ENCODE peak calls at places on chromosomes 13 and 19, in eight cellular contexts. V is endothelial cell of umbilical vein, H is stomach, Q is astrocyte, P is BJ, W is left ventricle myocardium inferior, C is tibial nerve, I is heart left ventricle. R is an unnamed sample. For H3K27me3, the result is how much of the 10 kb centered on the place peaks cover.

GRCh38 chr13:73521291-73521626 is 462.5 kb downstream of the KLF5 start:
- DNase-seq in Q (no peak), W (no peak), H (no peak), C (no peak), P (no peak), I (no peak), V (no peak), R (no peak)

GRCh38 chr19:11264452-11265176 is 2.3 kb upstream of the DOCK6 start:
- DNase-seq in V (peak), W (peak), C (no peak), Q (no peak), I (peak), P (no peak), H (peak), R (no peak)

GRCh38 chr13:99812611-99813010 is 159.0 kb downstream of the ZIC5 start:
- DNase-seq in V (no peak), Q (peak), W (no peak), P (peak), I (no peak), H (no peak), C (no peak), R (no peak)

GRCh38 chr13:21980049-21980448 is 309.2 kb downstream of the FGF9 start:
- DNase-seq in W (no peak), Q (no peak), C (no peak), P (no peak), H (no peak), V (no peak), I (no peak), R (no peak)

GRCh38 chr13:114155320-114155719 is 22.9 kb upstream of the RASA3 start:
- DNase-seq in W (no peak), I (no peak), V (no peak), Q (no peak), H (no peak), P (no peak), C (no peak), R (no peak)

GRCh38 chr19:54179921-54180452 is 7.0 kb upstream of the TMC4 start:
- DNase-seq in H (peak), W (no peak), P (no peak), I (no peak), V (peak), Q (peak), C (no peak), R (peak)

GRCh38 chr13:23715762-23716235 is 145.6 kb downstream of the TNFRSF19 start:
- DNase-seq in W (no peak), P (no peak), I (no peak), C (no peak), H (peak), V (no peak), Q (no peak), R (no peak)

GRCh38 chr13:113532156-113532806 is 41.8 kb upstream of the DCUN1D2 start:
- DNase-seq in C (no peak), I (no peak), W (peak), Q (no peak), H (no peak), V (no peak), P (no peak), R (no peak)

GRCh38 chr19:5718579-5719273 is 1.2 kb downstream of the LONP1 start:
- DNase-seq in C (no peak), W (no peak), I (no peak), V (peak), H (no peak), P (peak), Q (peak), R (no peak)

GRCh38 chr19:10001899-10002298 is 8.4 kb downstream of the COL5A3 start:
- DNase-seq in I (peak), W (peak), C (no peak), H (peak), V (no peak), Q (no peak), P (no peak), R (no peak)

GRCh38 chr19:1754651-1755466 is 1.6 kb downstream of the ONECUT3 start:
- DNase-seq in Q (no peak), P (no peak), C (no peak), I (no peak), V (no peak), W (no peak), H (no peak), R (no peak)
- H3K27me3 ChIP-seq in Q (half or more), P (half or more), C (under half), I (half or more), V (half or more), W (half or more), H (half or more), R (half or more)

GRCh38 chr13:42211704-42212103 is 60.2 kb upstream of the AKAP11 start:
- DNase-seq in Q (peak), H (no peak), C (no peak), V (no peak), I (no peak), W (no peak), P (peak), R (no peak)
- TF ChIP-seq CTCF in Q (no peak), H (no peak), C (no peak), V (no peak), I (no peak), W (no peak), P (no peak), R (no peak)

GRCh38 chr13:111559612-111560423 is 239.4 kb downstream of the TEX29 start:
- DNase-seq in Q (no peak), P (no peak), V (no peak), W (no peak), I (no peak), C (no peak), H (no peak), R (no peak)
- H3K27me3 ChIP-seq in Q (under half), P (under half), V (under half), W (half or more), I (under half), C (under half), H (under half), R (under half)

DNA sequence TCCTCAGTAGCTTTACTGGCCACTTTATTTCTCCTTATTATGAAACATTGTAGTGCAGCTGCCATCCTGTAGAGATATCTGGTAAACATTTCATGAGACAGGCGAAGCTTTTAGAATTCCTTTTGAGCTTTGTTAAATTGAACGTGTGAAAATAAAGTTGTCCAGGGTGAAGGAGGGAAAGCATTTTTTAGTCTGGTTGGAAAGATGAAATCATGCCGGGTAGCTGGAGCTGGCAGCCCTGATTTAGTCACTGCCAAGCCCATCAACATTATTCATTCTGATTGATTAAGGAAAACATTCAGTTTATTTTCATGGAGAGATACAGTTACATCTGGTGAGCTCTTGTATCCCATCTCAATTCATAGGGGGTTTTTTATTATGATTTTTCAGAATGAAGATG is 326.2 kb upstream of the GPC6 start:
- DNase-seq in P (no peak), I (no peak), Q (peak), V (no peak), C (no peak), H (no peak), W (no peak), R (no peak)
- TF ChIP-seq CTCF in P (no peak), I (no peak), Q (no peak), V (no peak), C (no peak), H (no peak), W (no peak), R (no peak)